ENCODE peak calls at places on chromosome 5, in seven cellular contexts. B is nephron progenitor cell, Z is NCI-H146, A is amygdala, T is activated T-cell treated with anti-CD3 and anti-CD28 coated beads for 1 hour, R is AG10803, U is EH. M is an unnamed sample.

GRCh38 chr5:179455320-179455719 is 95.0 kb upstream of the RUFY1 start:
- DNase-seq in B (no peak), Z (no peak), A (no peak), T (no peak), R (no peak), U (no peak), M (no peak)

GRCh38 chr5:90161399-90161798 is 248.2 kb downstream of the CETN3 start:
- DNase-seq in B (peak; percentile 40), Z (peak; percentile 36), A (no peak), T (no peak), R (peak; percentile 33), U (peak; percentile 14), M (peak; percentile 41)

GRCh38 chr5:120823316-120823715 is 359.2 kb downstream of the PRR16 start:
- DNase-seq in B (no peak), Z (no peak), A (no peak), T (no peak), R (no peak), U (no peak), M (no peak)

GRCh38 chr5:26003966-26004365 is 1034.4 kb downstream of the CDH9 start:
- DNase-seq in B (no peak), Z (no peak), A (no peak), T (no peak), R (no peak), U (no peak), M (no peak)

GRCh38 chr5:167049043-167049663 is 1242.3 kb upstream of the WWC1 start:
- DNase-seq in B (peak; percentile 33), Z (peak; percentile 35), A (no peak), T (no peak), R (peak; percentile 3), U (no peak), M (peak; percentile 71)

GRCh38 chr5:13478831-13479465 is 465.5 kb downstream of the DNAH5 start:
- DNase-seq in B (peak; percentile 31), Z (peak; percentile 65), A (no peak), T (no peak), R (peak; percentile 47), U (peak; percentile 17), M (peak; percentile 31)

GRCh38 chr5:35112300-35112699 is 64.6 kb upstream of the AGXT2 start:
- DNase-seq in B (no peak), Z (no peak), A (no peak), T (no peak), R (no peak), U (no peak), M (no peak)

GRCh38 chr5:131630963-131631350 is 4.1 kb downstream of the RAPGEF6 start:
- DNase-seq in B (no peak), Z (no peak), A (no peak), T (no peak), R (no peak), U (peak; percentile 20), M (no peak)

GRCh38 chr5:82570-82969 is 9.4 kb upstream of the PLEKHG4B start:
- DNase-seq in B (no peak), Z (no peak), A (no peak), T (no peak), R (no peak), U (no peak), M (no peak)

GRCh38 chr5:68171101-68171558 is 44.4 kb upstream of the PIK3R1 start:
- DNase-seq in B (no peak), Z (no peak), A (peak; percentile 53), T (no peak), R (peak; percentile 66), U (peak; percentile 35), M (no peak)

M was measured in RPMI8226.